ENCODE peak calls at places on chromosomes 4 and X, in seven cellular contexts. Y, T, M, H, E, C and G are unnamed samples.

GRCh38 chr4:65502151-65502691 is 168.1 kb downstream of the EPHA5 start:
- DNase-seq in H (no peak), E (no peak), M (no peak), T (no peak), Y (no peak), C (no peak), G (no peak)

GRCh38 chr4:151029537-151029936 is 14.5 kb upstream of the LRBA start:
- DNase-seq in Y (no peak), M (no peak), T (no peak), H (no peak), C (no peak), E (no peak), G (no peak)

GRCh38 chr4:18366762-18367358 is 345.3 kb upstream of the LCORL start:
- DNase-seq in H (no peak), Y (no peak), C (no peak), T (no peak), E (no peak), M (peak; percentile 59), G (peak; percentile 14)

GRCh38 chrX:41388543-41388942 is 54.6 kb downstream of the DDX3X start:
- DNase-seq in H (no peak), T (no peak), E (no peak), C (no peak), Y (no peak), M (no peak), G (no peak)

GRCh38 chrX:136953867-136954787 is 73.6 kb upstream of the RBMX start:
- DNase-seq in C (peak; percentile 25), T (peak; percentile 73), H (peak; percentile 37), Y (peak; percentile 17), E (peak; percentile 81), M (peak; percentile 74), G (peak; percentile 15)

GRCh38 chrX:72572248-72573157 is at the start of gene HDAC8:
- DNase-seq in Y (no peak), M (peak; percentile 91), C (peak; percentile 13), H (peak; percentile 65), T (peak; percentile 80), E (peak; percentile 66), G (peak; percentile 60)

GRCh38 chr4:24924309-24924781 is 11.5 kb upstream of the CCDC149 start:
- DNase-seq in E (no peak), C (no peak), T (peak; percentile 73), Y (no peak), H (no peak), M (peak; percentile 93), G (no peak)

GRCh38 chr4:137635596-137635995 is 103.3 kb upstream of the PCDH18 start:
- DNase-seq in Y (no peak), H (no peak), E (no peak), C (no peak), T (no peak), M (peak; percentile 63), G (no peak)

GRCh38 chr4:92809381-92809780 is 505.6 kb downstream of the GRID2 start:
- DNase-seq in C (no peak), M (no peak), Y (no peak), H (no peak), T (no peak), E (no peak), G (no peak)

GRCh38 chrX:41276661-41277506 is 57.1 kb upstream of the DDX3X start:
- DNase-seq in M (peak; percentile 16), T (no peak), H (no peak), Y (no peak), E (no peak), C (no peak), G (no peak)

GRCh38 chrX:7574325-7574724 is 268.6 kb upstream of the VCX start:
- DNase-seq in M (no peak), Y (no peak), E (no peak), H (no peak), C (no peak), T (no peak), G (no peak)

GRCh38 chrX:103586314-103586646 is 965 bp downstream of the TCEAL4 start:
- DNase-seq in E (peak; percentile 20), H (no peak), M (no peak), C (no peak), T (peak; percentile 47), Y (no peak), G (no peak)

DNA sequence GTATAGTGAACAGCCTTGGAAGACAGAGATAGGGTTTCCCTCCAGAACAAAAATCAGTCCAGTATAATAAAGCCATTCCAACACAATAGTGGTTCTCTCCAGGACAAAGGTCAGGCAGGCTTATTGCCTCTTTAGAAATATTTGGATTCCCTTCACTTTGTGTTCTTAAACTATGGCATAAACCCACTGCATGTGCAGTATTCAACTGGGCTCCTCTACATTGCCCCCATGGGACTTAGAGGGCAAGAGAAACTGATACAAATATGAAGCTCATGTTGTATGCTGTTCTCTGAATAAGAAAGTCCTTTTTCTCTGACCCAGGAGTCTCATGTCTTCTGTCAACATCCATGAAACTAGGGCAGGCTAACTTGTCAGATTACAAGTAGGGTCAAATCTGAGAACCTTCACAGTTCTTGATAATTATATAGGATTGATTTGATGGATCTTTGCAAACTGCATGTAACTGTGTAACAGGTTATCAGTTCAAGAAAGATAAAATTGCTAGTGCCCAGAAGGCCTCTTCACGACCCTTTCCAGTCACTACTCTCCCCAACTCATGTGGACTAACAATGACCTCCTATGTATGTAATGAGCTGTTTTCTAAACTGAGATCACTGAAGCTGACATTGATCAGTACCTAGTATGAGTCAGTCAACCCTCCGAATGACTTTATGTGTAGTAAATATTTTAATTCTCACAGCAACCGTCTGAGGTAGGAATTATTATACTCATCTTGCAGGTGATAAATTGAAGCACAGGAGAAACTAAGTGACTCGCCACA is 31.9 kb upstream of the FAM9C start:
- DNase-seq in T (no peak), M (no peak), H (no peak), E (no peak), Y (no peak), C (no peak), G (no peak)
- H3K27ac ChIP-seq in T (no peak overlapping the region), M (no peak overlapping the region), H (no peak overlapping the region), E (no peak overlapping the region), Y (no peak overlapping the region), C (peak overlapping the region; percentile 21), G (peak overlapping the region; percentile 97)

DNA sequence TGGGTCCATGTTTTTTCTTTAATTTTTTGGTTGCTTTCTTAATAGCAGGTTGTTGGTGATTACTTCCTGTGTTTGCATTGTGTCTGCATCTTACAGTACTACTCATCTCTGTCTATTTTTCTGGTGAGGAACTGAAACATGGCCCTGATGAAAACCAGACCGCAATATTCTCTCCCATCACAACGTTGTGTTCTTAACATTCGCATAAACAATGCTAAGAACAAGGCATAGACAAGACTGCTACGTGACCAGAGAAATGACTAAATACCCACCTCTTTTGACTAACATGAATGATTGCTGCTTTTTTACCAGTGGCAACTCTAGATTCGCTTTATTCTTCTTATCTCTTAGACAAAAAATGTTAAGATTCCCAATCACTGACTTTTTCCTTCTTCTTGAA is 179.1 kb downstream of the GC start:
- DNase-seq in M (no peak), C (no peak), H (no peak), T (no peak), Y (no peak), E (no peak), G (no peak)
- H3K27ac ChIP-seq in M (no peak overlapping the region), C (no peak overlapping the region), H (no peak overlapping the region), T (no peak overlapping the region), Y (no peak overlapping the region), E (no peak overlapping the region), G (no peak overlapping the region)

DNA sequence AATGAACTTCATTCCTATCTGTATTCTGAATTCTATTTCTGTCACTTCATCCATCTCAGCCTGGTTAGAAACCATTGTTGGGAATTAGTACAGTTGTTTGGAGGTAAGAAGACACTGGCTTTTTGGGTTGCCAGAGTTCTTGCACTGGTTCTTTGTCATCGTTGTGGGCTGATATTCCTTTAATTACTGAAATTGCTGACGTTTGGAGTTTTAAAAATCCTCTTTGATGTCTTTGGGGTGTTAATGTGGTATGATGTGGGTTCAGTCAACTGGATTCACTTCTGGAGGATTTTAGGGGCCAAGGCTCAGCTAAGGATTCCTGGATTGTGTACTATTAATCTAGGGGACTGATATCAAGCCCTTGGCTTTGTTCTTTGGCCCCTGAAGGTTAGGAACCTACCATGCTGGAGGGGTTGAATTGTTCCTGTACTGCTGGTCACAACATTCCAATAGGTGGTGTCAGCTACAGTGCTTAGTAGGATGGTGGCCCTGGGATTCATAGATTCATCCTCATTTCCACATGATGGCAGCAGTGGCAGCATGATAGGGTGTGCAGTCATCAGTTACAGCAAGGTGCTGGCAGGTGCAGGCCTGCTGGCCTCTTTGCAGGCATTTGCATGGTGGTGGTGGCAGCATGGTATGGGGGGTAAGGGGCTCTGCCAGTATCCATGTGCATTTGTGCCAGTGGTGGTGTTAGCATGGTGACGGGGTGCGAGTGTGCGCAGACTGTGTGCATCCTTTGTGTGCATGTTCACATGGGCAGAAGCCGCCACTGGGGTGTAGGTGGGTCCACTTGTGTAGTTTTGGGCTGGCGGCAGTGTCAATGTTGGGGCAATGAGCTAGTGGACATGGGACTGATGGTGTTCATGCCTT is 301.3 kb downstream of the TEX13C start:
- DNase-seq in H (no peak), T (no peak), Y (no peak), C (no peak), M (no peak), E (no peak), G (no peak)
- H3K27ac ChIP-seq in H (no peak overlapping the region), T (no peak overlapping the region), Y (no peak overlapping the region), C (no peak overlapping the region), M (no peak overlapping the region), E (no peak overlapping the region), G (no peak overlapping the region)

GRCh38 chr4:78749972-78750727 is 26.0 kb upstream of the BMP2K start:
- DNase-seq in M (no peak), E (no peak), H (no peak), T (no peak), Y (no peak), C (no peak), G (no peak)
- H3K27ac ChIP-seq in M (no peak overlapping the region), E (no peak overlapping the region), H (no peak overlapping the region), T (no peak overlapping the region), Y (no peak overlapping the region), C (no peak overlapping the region), G (peak overlapping the region; percentile 51)